ENCODE peak calls at places on chromosomes 1 and 21, in five cellular contexts. S, U, I, G and F are unnamed samples.

GRCh38 chr1:60133848-60134247 is 60.3 kb upstream of the C1orf87 start:
- DNase-seq in U (no peak), S (no peak), I (no peak), G (no peak), F (no peak)

GRCh38 chr1:5447479-5448070 is 544.6 kb downstream of the NPHP4 start:
- DNase-seq in U (no peak), I (no peak), G (no peak), S (no peak), F (no peak)

GRCh38 chr1:157540852-157541251 is 11.5 kb downstream of the FCRL5 start:
- DNase-seq in S (no peak), I (no peak), G (no peak), U (no peak), F (no peak)

GRCh38 chr21:45073301-45074047 is 906 bp upstream of the ADARB1 start:
- DNase-seq in G (no peak), U (no peak), S (no peak), I (peak), F (no peak)

GRCh38 chr1:36096500-36097412 is 8.1 kb downstream of the ADPRS start:
- DNase-seq in I (no peak), G (no peak), S (no peak), U (no peak), F (no peak)

GRCh38 chr1:185674201-185674600 is 60.0 kb upstream of the HMCN1 start:
- DNase-seq in G (peak), I (no peak), U (no peak), S (no peak), F (no peak)

GRCh38 chr1:226542623-226543103 is 5.9 kb upstream of the STUM start:
- DNase-seq in G (peak), S (no peak), U (no peak), I (peak), F (no peak)

GRCh38 chr1:59560807-59561450 is 253.8 kb upstream of the HOOK1 start:
- DNase-seq in G (no peak), S (no peak), U (no peak), I (no peak), F (no peak)

GRCh38 chr1:106022312-106022902 is 1034.1 kb upstream of the PRMT6 start:
- DNase-seq in G (no peak), I (no peak), S (no peak), U (no peak), F (no peak)

DNA sequence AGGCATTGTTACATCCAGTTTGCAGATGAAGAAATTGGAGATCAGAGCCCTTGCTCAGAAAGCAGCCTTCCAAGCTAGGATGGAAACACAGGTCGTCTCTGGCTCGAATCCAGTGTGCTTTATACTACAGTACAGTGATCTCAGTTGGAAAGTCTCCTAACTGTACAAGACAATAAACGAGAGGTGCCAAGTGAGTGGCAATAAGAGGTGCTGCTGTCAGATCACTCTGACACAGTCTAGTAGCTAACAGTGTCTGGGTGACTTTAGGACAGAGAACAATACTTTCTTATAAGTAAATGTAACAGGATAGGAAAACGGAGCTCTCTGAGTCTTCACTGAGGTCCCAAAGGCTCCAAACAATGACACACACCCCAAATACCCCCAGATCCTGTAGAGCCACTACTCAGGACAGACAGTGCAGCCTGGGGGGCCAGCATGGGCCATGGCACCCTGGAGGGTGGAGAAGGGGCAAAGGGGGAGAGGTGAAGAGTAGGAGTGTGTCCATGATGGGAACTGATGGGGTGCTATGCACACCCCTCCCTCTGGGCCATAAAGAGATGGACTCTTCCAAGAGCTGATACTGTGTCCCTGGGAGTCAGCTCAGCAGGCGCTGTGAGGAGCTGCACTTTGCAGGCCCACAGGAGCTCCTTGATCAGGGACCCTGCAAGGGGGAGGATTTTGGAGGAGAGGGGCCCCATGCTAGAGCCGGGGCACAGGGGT is 3.3 kb downstream of the SH3BGR start:
- DNase-seq in S (no peak), I (no peak), G (no peak), U (no peak), F (no peak)
- TF ChIP-seq POLR2A in S (no peak), I (no peak), G (no peak), U (no peak), F (no peak)

DNA sequence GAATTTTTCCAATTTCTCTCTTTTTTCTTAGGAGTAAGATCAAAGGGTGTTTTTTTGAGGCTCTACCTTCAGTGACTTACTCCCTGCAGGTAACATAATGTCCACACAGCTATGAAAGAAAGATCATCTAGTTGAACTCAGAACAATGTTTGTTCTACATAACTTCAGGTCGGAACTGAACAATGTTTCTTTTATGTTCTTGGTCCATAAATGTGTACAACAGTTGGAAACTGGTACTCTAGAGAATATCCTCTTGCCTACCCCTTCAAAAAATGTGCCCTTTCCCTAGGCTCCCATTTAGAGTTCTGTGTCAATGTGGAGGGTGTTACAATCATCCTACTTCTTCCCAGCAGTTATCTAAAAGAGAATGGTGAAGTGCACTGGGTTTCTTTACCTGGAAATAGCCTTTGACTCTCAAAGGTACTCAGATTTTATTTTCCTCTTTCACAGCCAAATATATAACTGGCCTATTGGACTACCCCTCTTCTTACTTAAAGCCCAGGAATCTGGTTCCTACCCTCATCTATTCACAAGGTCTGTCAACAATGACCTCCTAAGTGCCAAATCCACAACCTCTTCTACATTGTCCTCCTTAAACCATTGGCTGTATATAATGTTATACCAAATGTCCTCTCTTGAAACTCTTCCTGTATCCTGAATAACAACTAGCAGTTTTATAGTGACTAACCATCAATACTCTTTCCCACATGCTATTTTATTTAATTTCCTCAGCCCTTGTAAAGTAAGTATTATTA is 42.3 kb downstream of the CD58 start:
- DNase-seq in S (no peak), U (no peak), G (no peak), I (no peak), F (no peak)
- TF ChIP-seq POLR2A in S (no peak), U (no peak), G (no peak), I (no peak), F (peak)

DNA sequence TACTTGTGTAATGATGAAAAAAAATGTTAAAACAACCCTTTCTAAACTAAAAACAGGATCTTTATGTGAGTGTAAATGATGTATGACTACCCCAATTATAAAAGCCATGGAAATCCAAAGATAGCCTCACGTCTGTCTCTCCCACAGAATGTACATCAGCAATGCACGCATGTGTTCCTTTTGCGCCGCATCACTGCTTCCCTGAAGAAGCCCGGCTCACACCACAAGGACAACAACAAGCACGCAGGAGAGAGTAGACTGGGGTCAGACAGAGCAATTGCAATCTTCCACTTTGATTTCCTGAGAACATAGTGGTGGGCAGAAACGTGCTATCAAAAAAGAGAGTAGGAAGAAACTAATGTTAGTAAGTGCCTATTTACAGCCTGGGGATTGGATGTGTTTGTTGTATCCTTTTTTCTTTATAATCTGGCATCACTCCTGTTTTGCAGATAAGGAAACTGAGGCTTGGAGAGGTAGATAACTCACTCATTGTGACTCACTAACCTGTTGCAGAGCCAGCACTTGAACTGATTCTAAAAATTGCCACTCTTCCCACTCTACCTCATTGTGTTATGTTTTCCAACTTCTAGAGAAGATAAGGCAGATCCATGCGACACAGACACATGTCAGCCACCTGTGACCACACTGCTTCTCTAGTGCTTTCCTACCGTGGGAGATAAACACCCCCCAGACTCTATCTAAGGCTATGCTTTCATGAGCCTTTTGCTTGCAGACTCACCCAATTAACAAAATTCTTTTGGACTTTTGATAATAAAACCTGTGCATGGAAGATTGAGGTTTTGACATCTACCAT is 60.1 kb downstream of the MAP10 start:
- DNase-seq in I (no peak), U (no peak), S (no peak), G (no peak), F (no peak)
- TF ChIP-seq POLR2A in I (no peak), U (no peak), S (no peak), G (no peak), F (no peak)

GRCh38 chr1:150562384-150563339 is 13.5 kb downstream of the ADAMTSL4 start:
- DNase-seq in S (no peak), I (no peak), G (peak), U (peak), F (peak)
- TF ChIP-seq POLR2A in S (no peak), I (no peak), G (no peak), U (no peak), F (peak)

DNA sequence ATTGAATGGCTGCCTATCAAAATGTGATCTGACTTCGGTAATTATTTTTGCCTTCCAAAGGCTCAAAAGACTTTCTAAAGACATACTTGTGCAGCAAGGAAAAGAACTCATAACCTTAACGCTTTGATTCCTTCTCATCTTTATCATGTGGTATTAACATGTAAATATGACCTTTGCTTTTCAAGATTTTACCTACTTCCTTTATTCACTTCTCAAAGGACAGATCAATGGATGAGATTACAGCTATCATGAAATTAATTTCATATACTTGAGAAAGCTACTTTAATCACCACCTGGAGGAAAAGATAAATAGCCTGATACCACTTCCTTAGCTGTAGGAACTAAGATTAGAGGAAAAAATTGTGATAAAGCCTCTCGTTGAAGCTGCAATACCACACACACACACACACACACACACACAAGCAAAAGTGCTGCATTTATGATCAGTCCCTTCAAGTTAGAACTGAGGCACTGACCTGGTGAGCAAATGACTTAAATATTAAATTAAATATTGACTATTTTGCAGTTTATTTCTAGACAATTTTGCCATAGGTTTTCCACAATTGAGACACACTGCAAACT is 27.4 kb upstream of the DMRTB1 start:
- DNase-seq in I (no peak), G (no peak), S (no peak), U (no peak), F (no peak)
- TF ChIP-seq POLR2A in I (no peak), G (no peak), S (no peak), U (no peak), F (no peak)

DNA sequence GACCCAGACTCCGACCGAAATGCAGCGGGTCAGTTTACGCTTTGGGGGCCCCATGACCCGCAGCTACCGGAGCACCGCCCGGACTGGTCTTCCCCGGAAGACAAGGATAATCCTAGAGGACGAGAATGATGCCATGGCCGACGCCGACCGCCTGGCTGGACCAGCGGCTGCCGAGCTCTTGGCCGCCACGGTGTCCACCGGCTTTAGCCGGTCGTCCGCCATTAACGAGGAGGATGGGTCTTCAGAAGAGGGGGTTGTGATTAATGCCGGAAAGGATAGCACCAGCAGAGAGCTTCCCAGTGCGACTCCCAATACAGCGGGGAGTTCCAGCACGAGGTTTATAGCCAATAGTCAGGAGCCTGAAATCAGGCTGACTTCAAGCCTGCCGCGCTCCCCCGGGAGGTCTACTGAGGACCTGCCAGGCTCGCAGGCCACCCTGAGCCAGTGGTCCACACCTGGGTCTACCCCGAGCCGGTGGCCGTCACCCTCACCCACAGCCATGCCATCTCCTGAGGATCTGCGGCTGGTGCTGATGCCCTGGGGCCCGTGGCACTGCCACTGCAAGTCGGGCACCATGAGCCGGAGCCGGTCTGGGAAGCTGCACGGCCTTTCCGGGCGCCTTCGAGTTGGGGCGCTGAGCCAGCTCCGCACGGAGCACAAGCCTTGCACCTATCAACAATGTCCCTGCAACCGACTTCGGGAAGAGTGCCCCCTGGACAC is 534 bp downstream of the C1orf56 start:
- DNase-seq in G (peak), I (peak), S (peak), U (peak), F (peak)
- TF ChIP-seq POLR2A in G (no peak), I (peak), S (peak), U (no peak), F (no peak)

GRCh38 chr1:99766378-99766800 is at the start of gene FRRS1:
- DNase-seq in S (peak), I (peak), G (peak), U (peak), F (peak)
- TF ChIP-seq POLR2A in S (no peak), I (peak), G (peak), U (no peak), F (peak)

GRCh38 chr1:169046671-169047070 is 59.8 kb upstream of the ATP1B1 start:
- DNase-seq in I (no peak), S (no peak), G (no peak), U (no peak), F (no peak)
- TF ChIP-seq POLR2A in I (no peak), S (no peak), G (no peak), U (no peak), F (no peak)

GRCh38 chr1:150021191-150021688 is 10.7 kb upstream of the OTUD7B start:
- DNase-seq in S (no peak), I (peak), G (no peak), U (no peak), F (no peak)
- TF ChIP-seq POLR2A in S (no peak), I (peak), G (no peak), U (no peak), F (no peak)

DNA sequence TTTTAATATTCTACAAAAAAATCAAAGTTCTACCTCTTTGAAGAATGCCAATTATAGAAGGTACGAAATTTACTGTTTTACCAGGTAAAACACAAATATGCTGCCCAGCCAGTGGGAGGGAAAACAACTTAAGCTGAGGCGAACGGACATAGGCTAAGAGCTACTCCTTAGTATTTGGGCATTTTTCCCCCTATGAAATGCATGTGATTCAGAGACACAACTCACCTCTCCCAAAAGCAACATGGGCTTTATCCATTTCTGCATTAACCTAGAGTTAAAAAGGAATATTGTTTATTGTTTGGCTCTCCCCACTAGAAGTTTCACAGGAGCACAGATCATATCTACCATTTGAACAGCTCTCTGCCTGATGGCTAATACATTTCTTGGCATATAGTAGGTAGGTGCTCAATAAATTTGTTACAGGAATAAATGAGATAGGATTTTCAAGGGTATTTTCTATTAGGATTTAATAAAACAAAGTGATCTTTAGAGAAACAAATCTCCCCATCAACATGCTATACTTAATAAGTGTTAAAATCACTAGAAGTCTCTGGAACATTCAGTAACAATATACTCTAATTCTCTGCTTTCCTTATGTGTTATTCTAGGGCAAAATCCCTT is 2.4 kb upstream of the SORT1 start:
- DNase-seq in I (no peak), G (no peak), S (no peak), U (no peak), F (no peak)
- TF ChIP-seq POLR2A in I (no peak), G (no peak), S (no peak), U (no peak), F (no peak)